ENCODE peak calls at places on chromosomes 2 and 18, in ten cellular contexts. E is spleen, G is endothelial cell, R is heart left ventricle, O is astrocyte of the cerebellum, L is GM20000, F is endothelial cell of umbilical vein, P is Panc1, C is esophagus muscularis mucosa, Y is HFF-Myc. B is an unnamed sample.

GRCh38 chr2:98825043-98825350 is 94.1 kb upstream of the MGAT4A start:
- DNase-seq in E (peak), G (no peak), R (no peak), O (no peak), L (no peak), F (no peak), P (no peak), C (peak), Y (no peak), B (no peak)

GRCh38 chr2:27291865-27292264 is 9.6 kb downstream of the TRIM54 start:
- DNase-seq in E (no peak), G (no peak), R (peak), O (no peak), L (no peak), F (no peak), P (no peak), C (no peak), Y (no peak), B (no peak)

GRCh38 chr2:236166157-236166780 is 1.9 kb downstream of the GBX2 start:
- DNase-seq in E (peak), G (no peak), R (no peak), O (no peak), L (peak), F (no peak), P (no peak), C (no peak), Y (no peak), B (peak)

GRCh38 chr2:3465844-3466481 is 53.4 kb downstream of the ADI1 start:
- DNase-seq in E (peak), G (no peak), R (peak), O (peak), L (no peak), F (no peak), P (no peak), C (no peak), Y (peak), B (no peak)

GRCh38 chr2:49954074-49954473 is 799.8 kb upstream of the FSHR start:
- DNase-seq in E (no peak), G (no peak), R (no peak), O (no peak), L (no peak), F (no peak), P (no peak), C (no peak), Y (no peak), B (no peak)

GRCh38 chr18:24991220-24991575 is 360.8 kb downstream of the ZNF521 start:
- DNase-seq in E (no peak), G (no peak), R (no peak), O (no peak), L (no peak), F (no peak), P (no peak), C (no peak), Y (no peak), B (no peak)

GRCh38 chr2:168530980-168531379 is 74.9 kb downstream of the CERS6 start:
- DNase-seq in E (no peak), G (no peak), R (no peak), O (no peak), L (no peak), F (no peak), P (no peak), C (no peak), Y (no peak), B (no peak)

GRCh38 chr2:152466041-152466440 is 131.1 kb downstream of the FMNL2 start:
- DNase-seq in E (no peak), G (no peak), R (no peak), O (no peak), L (peak), F (no peak), P (peak), C (no peak), Y (no peak), B (no peak)

GRCh38 chr18:54769526-54770464 is 58.5 kb upstream of the RAB27B start:
- DNase-seq in E (no peak), G (no peak), R (no peak), O (no peak), L (no peak), F (no peak), P (no peak), C (no peak), Y (no peak), B (no peak)

GRCh38 chr18:49968649-49969309 is 155.4 kb upstream of the ACAA2 start:
- DNase-seq in E (no peak), G (no peak), R (no peak), O (no peak), L (no peak), F (no peak), P (no peak), C (no peak), Y (no peak), B (no peak)

GRCh38 chr18:23138470-23138869 is 3.2 kb downstream of the CABLES1 start:
- DNase-seq in E (no peak), G (no peak), R (peak), O (no peak), L (no peak), F (no peak), P (no peak), C (no peak), Y (no peak), B (no peak)

GRCh38 chr2:221704442-221704841 is 132.3 kb upstream of the EPHA4 start:
- DNase-seq in E (no peak), G (no peak), R (no peak), O (no peak), L (no peak), F (no peak), P (no peak), C (no peak), Y (no peak), B (no peak)

GRCh38 chr2:28004086-28004485 is 113.6 kb downstream of the BABAM2 start:
- DNase-seq in E (no peak), G (no peak), R (no peak), O (peak), L (no peak), F (no peak), P (peak), C (no peak), Y (peak), B (no peak)

GRCh38 chr2:26639685-26640240 is 1.4 kb downstream of the CIB4 start:
- DNase-seq in E (no peak), G (no peak), R (no peak), O (no peak), L (no peak), F (no peak), P (no peak), C (no peak), Y (no peak), B (no peak)

GRCh38 chr2:141062016-141062415 is 1068.8 kb downstream of the LRP1B start:
- DNase-seq in E (no peak), G (no peak), R (no peak), O (no peak), L (no peak), F (no peak), P (no peak), C (no peak), Y (no peak), B (no peak)

GRCh38 chr2:21042958-21043743 is 722 bp downstream of the APOB start:
- DNase-seq in E (peak), G (peak), R (peak), O (peak), L (peak), F (peak), P (peak), C (no peak), Y (no peak), B (peak)

GRCh38 chr2:21042708-21042957 is 1.2 kb downstream of the APOB start:
- DNase-seq in E (no peak), G (no peak), R (no peak), O (no peak), L (no peak), F (no peak), P (no peak), C (no peak), Y (no peak), B (no peak)

GRCh38 chr2:21044694-21045371 is 960 bp upstream of the APOB start:
- DNase-seq in E (no peak), G (peak), R (no peak), O (no peak), L (no peak), F (peak), P (no peak), C (no peak), Y (no peak), B (no peak)

GRCh38 chr2:21041943-21042707 is 1.7 kb downstream of the APOB start:
- DNase-seq in E (no peak), G (no peak), R (peak), O (no peak), L (no peak), F (no peak), P (no peak), C (no peak), Y (no peak), B (no peak)

GRCh38 chr2:21043744-21044532 is at the start of gene APOB:
- DNase-seq in E (peak), G (peak), R (no peak), O (no peak), L (no peak), F (no peak), P (no peak), C (no peak), Y (no peak), B (peak)
- TF ChIP-seq CTCF in E (no peak), G (no peak), R (no peak), O (no peak), L (no peak), F (no peak), P (no peak), C (no peak), Y (no peak), B (no peak)

GRCh38 chr18:66708631-66709030 is 104.7 kb upstream of the CDH19 start:
- DNase-seq in E (no peak), G (no peak), R (no peak), O (no peak), L (no peak), F (no peak), P (no peak), C (no peak), Y (no peak), B (no peak)
- TF ChIP-seq CTCF in E (no peak), G (no peak), R (no peak), O (no peak), L (no peak), F (no peak), P (no peak), C (no peak), Y (no peak), B (no peak)

GRCh38 chr18:45619062-45619825 is 4.0 kb downstream of the SLC14A2 start:
- DNase-seq in E (no peak), G (no peak), R (peak), O (no peak), L (no peak), F (no peak), P (no peak), C (no peak), Y (no peak), B (no peak)
- TF ChIP-seq CTCF in E (no peak), G (no peak), R (no peak), O (no peak), L (no peak), F (no peak), P (no peak), C (no peak), Y (no peak), B (no peak)

GRCh38 chr18:31563778-31564177 is 27.9 kb upstream of the TTR start:
- DNase-seq in E (no peak), G (no peak), R (no peak), O (no peak), L (no peak), F (no peak), P (no peak), C (no peak), Y (no peak), B (no peak)
- TF ChIP-seq CTCF in E (no peak), G (no peak), R (peak), O (no peak), L (no peak), F (no peak), P (peak), C (no peak), Y (no peak), B (no peak)

DNA sequence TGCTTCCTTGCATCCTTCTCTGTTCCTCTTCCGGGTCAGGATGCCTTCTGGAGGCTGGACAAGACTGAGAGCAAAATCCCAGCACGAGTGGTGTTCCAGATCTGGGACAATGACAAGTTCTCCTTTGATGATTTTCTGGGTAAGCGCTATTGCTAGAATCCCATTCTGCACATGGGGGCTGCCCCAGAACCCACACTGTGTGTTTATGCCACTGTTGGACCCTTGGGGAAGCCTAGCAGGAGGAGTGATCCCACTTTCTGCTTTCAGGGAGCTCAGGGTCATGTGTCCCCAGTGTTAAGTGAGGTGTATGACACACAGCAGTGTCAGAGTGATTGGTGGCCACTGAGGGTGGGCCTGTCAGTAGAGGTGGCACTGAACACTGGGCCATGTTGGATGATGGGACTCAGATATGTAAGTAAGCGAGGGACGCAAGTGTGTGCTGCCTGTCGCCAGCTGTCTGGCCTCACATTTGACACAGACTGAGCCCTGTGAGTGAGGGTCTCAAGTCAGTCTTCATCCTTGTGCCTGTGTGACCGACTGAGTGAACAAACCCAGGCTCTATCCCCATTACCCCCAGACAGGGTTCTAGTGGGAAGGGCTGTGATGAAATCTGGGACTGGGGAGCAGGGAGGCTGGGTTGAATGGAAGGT is 220.9 kb downstream of the DYSF start:
- DNase-seq in E (peak), G (no peak), R (no peak), O (no peak), L (no peak), F (no peak), P (no peak), C (no peak), Y (no peak), B (no peak)
- TF ChIP-seq CTCF in E (no peak), G (no peak), R (no peak), O (no peak), L (no peak), F (no peak), P (no peak), C (no peak), Y (no peak), B (no peak)

GRCh38 chr2:18122544-18123210 is 244.2 kb downstream of the KCNS3 start:
- DNase-seq in E (no peak), G (no peak), R (no peak), O (no peak), L (no peak), F (no peak), P (no peak), C (no peak), Y (no peak), B (no peak)

GRCh38 chr2:18118703-18119102 is 240.2 kb downstream of the KCNS3 start:
- DNase-seq in E (no peak), G (no peak), R (no peak), O (no peak), L (no peak), F (no peak), P (no peak), C (no peak), Y (no peak), B (no peak)

GRCh38 chr2:18119883-18120282 is 241.4 kb downstream of the KCNS3 start:
- DNase-seq in E (no peak), G (no peak), R (no peak), O (peak), L (no peak), F (no peak), P (no peak), C (peak), Y (no peak), B (no peak)

GRCh38 chr2:18123211-18123570 is 244.7 kb downstream of the KCNS3 start:
- DNase-seq in E (no peak), G (no peak), R (no peak), O (no peak), L (no peak), F (no peak), P (no peak), C (peak), Y (no peak), B (no peak)

GRCh38 chr2:18117592-18117991 is 239.1 kb downstream of the KCNS3 start:
- DNase-seq in E (no peak), G (peak), R (no peak), O (no peak), L (peak), F (peak), P (no peak), C (peak), Y (peak), B (peak)
- TF ChIP-seq CTCF in E (no peak), G (peak), R (peak), O (peak), L (peak), F (peak), P (peak), C (no peak), Y (peak), B (no peak)

DNA sequence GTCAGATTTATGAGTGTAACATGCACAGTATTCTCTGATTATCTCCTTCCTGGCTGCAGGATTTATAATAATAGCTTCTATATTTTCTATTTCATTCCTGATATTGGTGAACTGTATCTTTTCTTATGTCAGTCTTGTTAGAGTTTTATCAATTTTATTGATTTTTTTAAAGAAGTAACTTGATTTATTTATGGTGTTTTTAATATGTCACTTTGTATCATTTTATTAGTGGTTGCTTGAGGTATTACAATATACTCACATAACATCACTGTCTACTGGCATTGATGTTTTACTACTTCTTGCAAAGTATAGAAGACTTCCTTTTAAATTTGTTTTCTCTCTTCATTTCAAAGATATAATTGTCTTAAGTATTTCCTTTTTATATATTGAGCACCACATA is 270.5 kb upstream of the GYPC start:
- DNase-seq in E (no peak), G (no peak), R (no peak), O (no peak), L (no peak), F (no peak), P (no peak), C (no peak), Y (no peak), B (no peak)
- TF ChIP-seq CTCF in E (no peak), G (no peak), R (no peak), O (no peak), L (no peak), F (no peak), P (no peak), C (no peak), Y (no peak), B (peak)

GRCh38 chr2:135162377-135162776 is 110.3 kb downstream of the RAB3GAP1 start:
- DNase-seq in E (no peak), G (no peak), R (no peak), O (no peak), L (no peak), F (no peak), P (no peak), C (no peak), Y (no peak), B (no peak)
- TF ChIP-seq CTCF in E (no peak), G (no peak), R (no peak), O (no peak), L (no peak), F (no peak), P (no peak), C (no peak), Y (no peak), B (no peak)

DNA sequence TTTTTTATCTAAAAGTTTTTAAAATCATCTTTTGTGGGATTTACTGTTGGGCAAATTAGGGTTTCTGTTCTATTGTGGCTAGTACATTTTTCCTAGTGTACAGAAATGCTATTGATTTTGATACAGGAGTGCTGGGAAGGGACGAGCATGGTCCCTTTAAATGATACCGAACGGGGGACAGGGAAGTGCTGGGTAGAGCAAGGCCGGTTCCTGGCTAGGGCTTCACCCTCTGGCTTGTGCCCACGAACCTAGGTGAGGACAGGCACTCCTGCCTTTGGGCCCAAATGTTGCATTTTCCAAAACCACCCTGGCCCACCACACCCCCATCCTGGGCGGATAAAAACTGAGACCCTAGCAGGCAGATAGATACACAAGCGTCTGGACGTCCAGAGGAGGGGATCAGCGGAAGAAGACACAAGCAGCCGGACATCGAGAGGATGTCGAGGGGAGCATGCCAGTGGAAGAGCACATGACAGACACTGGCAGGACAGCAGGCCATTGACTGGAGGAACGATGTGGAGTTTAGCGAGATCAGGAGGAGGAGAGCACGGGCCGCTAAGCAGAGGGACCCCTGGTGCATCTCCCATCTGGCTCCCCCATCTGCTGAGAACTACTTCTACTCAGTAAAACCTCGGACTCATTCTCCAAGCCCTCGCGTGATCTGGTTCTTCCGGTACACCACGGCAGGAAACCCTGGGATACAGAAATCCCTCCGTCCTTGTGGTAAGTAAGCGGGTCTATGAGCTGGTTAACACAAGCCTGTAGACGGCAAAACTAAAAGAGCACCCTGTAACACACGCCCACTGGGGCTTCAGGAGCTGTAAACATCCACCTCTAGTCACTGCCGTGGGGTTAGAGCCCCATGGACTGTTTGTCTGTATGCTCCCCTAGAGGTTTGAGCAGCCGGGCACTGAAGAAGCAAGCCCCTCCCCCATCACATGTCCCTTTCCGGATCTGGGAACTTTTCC is 13.5 kb upstream of the CALCRL start:
- DNase-seq in E (no peak), G (peak), R (peak), O (no peak), L (no peak), F (peak), P (no peak), C (no peak), Y (no peak), B (no peak)
- TF ChIP-seq CTCF in E (no peak), G (no peak), R (no peak), O (no peak), L (no peak), F (no peak), P (no peak), C (no peak), Y (no peak), B (no peak)

B was measured in glutamatergic neuron.